ENCODE peak calls at places on chromosomes 16 and 17, in four cellular contexts. K is astrocyte of the spinal cord, I is NCI-H1417, R is left cardiac atrium. O is an unnamed sample.

GRCh38 chr16:28985611-28986041 is 774 bp downstream of the LAT start:
- DNase-seq in K (no peak), I (no peak), R (no peak), O (no peak)

GRCh38 chr16:4212934-4213296 is 29.0 kb downstream of the SRL start:
- DNase-seq in K (peak; percentile 23), I (no peak), R (no peak), O (no peak)

GRCh38 chr17:7484964-7485377 is 805 bp downstream of the POLR2A start:
- DNase-seq in K (no peak), I (no peak), R (no peak), O (no peak)

GRCh38 chr16:35207059-35207999 is 1747.9 kb downstream of the TP53TG3F start:
- DNase-seq in K (no peak), I (peak; percentile 3), R (no peak), O (peak; percentile 11)

GRCh38 chr17:29686998-29687397 is 64.3 kb upstream of the CORO6 start:
- DNase-seq in K (no peak), I (no peak), R (no peak), O (no peak)

GRCh38 chr17:78329263-78330059 is 30.4 kb downstream of the SOCS3 start:
- DNase-seq in K (peak; percentile 90), I (no peak), R (no peak), O (no peak)

GRCh38 chr17:50076591-50077235 is 18.4 kb upstream of the PDK2 start:
- DNase-seq in K (no peak), I (peak; percentile 55), R (no peak), O (no peak)

GRCh38 chr17:57669671-57670529 is 75.2 kb downstream of the CCDC182 start:
- DNase-seq in K (no peak), I (no peak), R (no peak), O (no peak)

O was measured in heart right ventricle.